ENCODE peak calls at places on chromosomes 7 and 10, in eight cellular contexts. One of them, this sample, is unnamed. For H3K27me3 and H3K4me1, the result is how much of the 10 kb centered on the place peaks cover.

GRCh38 chr7:21944616-21945373 is 904 bp downstream of the CDCA7L start:
- DNase-seq in mammary epithelial cell: peak
- DNase-seq in fibroblast of lung: peak
- DNase-seq in endothelial cell of umbilical vein: peak
- DNase-seq in PC-3: peak
- DNase-seq in IMR-90: peak
- DNase-seq in adipocyte: peak
- DNase-seq in neural progenitor cell: peak
- DNase-seq in this sample: no peak

GRCh38 chr10:115985696-115986095 is 287.3 kb downstream of the GFRA1 start:
- DNase-seq in PC-3: no peak
- DNase-seq in adipocyte: no peak
- DNase-seq in IMR-90: peak
- DNase-seq in mammary epithelial cell: no peak
- DNase-seq in neural progenitor cell: no peak
- DNase-seq in fibroblast of lung: peak
- DNase-seq in endothelial cell of umbilical vein: peak
- DNase-seq in this sample: no peak

GRCh38 chr10:132872658-132873057 is 69.7 kb downstream of the CFAP46 start:
- DNase-seq in adipocyte: no peak
- DNase-seq in PC-3: no peak
- DNase-seq in fibroblast of lung: no peak
- DNase-seq in IMR-90: no peak
- DNase-seq in neural progenitor cell: no peak
- DNase-seq in endothelial cell of umbilical vein: no peak
- DNase-seq in mammary epithelial cell: no peak
- DNase-seq in this sample: no peak

GRCh38 chr7:70694357-70694908 is 437.5 kb upstream of the GALNT17 start:
- DNase-seq in fibroblast of lung: peak
- DNase-seq in adipocyte: peak
- DNase-seq in IMR-90: peak
- DNase-seq in PC-3: no peak
- DNase-seq in mammary epithelial cell: peak
- DNase-seq in endothelial cell of umbilical vein: no peak
- DNase-seq in neural progenitor cell: peak
- DNase-seq in this sample: peak

GRCh38 chr10:3803295-3803883 is 18.4 kb upstream of the KLF6 start:
- DNase-seq in endothelial cell of umbilical vein: no peak
- DNase-seq in PC-3: peak
- DNase-seq in neural progenitor cell: no peak
- DNase-seq in mammary epithelial cell: peak
- DNase-seq in fibroblast of lung: peak
- DNase-seq in IMR-90: peak
- DNase-seq in adipocyte: no peak
- DNase-seq in this sample: no peak

GRCh38 chr7:155205368-155206285 is 92.1 kb upstream of the INSIG1 start:
- DNase-seq in endothelial cell of umbilical vein: peak
- DNase-seq in adipocyte: peak
- DNase-seq in IMR-90: peak
- DNase-seq in mammary epithelial cell: peak
- DNase-seq in PC-3: peak
- DNase-seq in fibroblast of lung: peak
- DNase-seq in neural progenitor cell: peak
- DNase-seq in this sample: peak

GRCh38 chr7:109745677-109746410 is 1176.2 kb downstream of the DNAJB9 start:
- DNase-seq in adipocyte: no peak
- DNase-seq in neural progenitor cell: no peak
- DNase-seq in IMR-90: no peak
- DNase-seq in mammary epithelial cell: no peak
- DNase-seq in endothelial cell of umbilical vein: no peak
- DNase-seq in fibroblast of lung: no peak
- DNase-seq in PC-3: no peak
- DNase-seq in this sample: no peak

GRCh38 chr10:132335189-132336063 is 3.4 kb downstream of the LRRC27 start:
- DNase-seq in PC-3: no peak
- DNase-seq in fibroblast of lung: no peak
- DNase-seq in mammary epithelial cell: no peak
- DNase-seq in adipocyte: no peak
- DNase-seq in endothelial cell of umbilical vein: no peak
- DNase-seq in neural progenitor cell: no peak
- DNase-seq in IMR-90: no peak
- DNase-seq in this sample: no peak

GRCh38 chr10:110459600-110459999 is 38.1 kb upstream of the DUSP5 start:
- DNase-seq in mammary epithelial cell: no peak
- DNase-seq in neural progenitor cell: no peak
- DNase-seq in fibroblast of lung: no peak
- DNase-seq in PC-3: no peak
- DNase-seq in adipocyte: no peak
- DNase-seq in IMR-90: no peak
- DNase-seq in endothelial cell of umbilical vein: no peak
- DNase-seq in this sample: no peak

GRCh38 chr7:35551682-35552081 is 143.3 kb downstream of the HERPUD2 start:
- DNase-seq in IMR-90: no peak
- DNase-seq in neural progenitor cell: no peak
- DNase-seq in mammary epithelial cell: no peak
- DNase-seq in adipocyte: no peak
- DNase-seq in fibroblast of lung: no peak
- DNase-seq in endothelial cell of umbilical vein: no peak
- DNase-seq in PC-3: no peak
- DNase-seq in this sample: no peak

GRCh38 chr7:35546691-35547090 is 148.2 kb downstream of the HERPUD2 start:
- DNase-seq in endothelial cell of umbilical vein: no peak
- DNase-seq in adipocyte: no peak
- DNase-seq in fibroblast of lung: no peak
- DNase-seq in IMR-90: no peak
- DNase-seq in neural progenitor cell: no peak
- DNase-seq in mammary epithelial cell: no peak
- DNase-seq in PC-3: no peak
- DNase-seq in this sample: no peak

GRCh38 chr7:35548291-35548690 is 146.6 kb downstream of the HERPUD2 start:
- DNase-seq in IMR-90: no peak
- DNase-seq in fibroblast of lung: no peak
- DNase-seq in mammary epithelial cell: no peak
- DNase-seq in endothelial cell of umbilical vein: no peak
- DNase-seq in adipocyte: no peak
- DNase-seq in neural progenitor cell: no peak
- DNase-seq in PC-3: no peak
- DNase-seq in this sample: no peak

GRCh38 chr7:35550831-35551230 is 144.1 kb downstream of the HERPUD2 start:
- DNase-seq in neural progenitor cell: no peak
- DNase-seq in IMR-90: no peak
- DNase-seq in endothelial cell of umbilical vein: no peak
- DNase-seq in mammary epithelial cell: no peak
- DNase-seq in PC-3: no peak
- DNase-seq in adipocyte: no peak
- DNase-seq in fibroblast of lung: no peak
- DNase-seq in this sample: no peak

GRCh38 chr7:35549781-35550180 is 145.2 kb downstream of the HERPUD2 start:
- DNase-seq in neural progenitor cell: no peak
- DNase-seq in fibroblast of lung: no peak
- DNase-seq in mammary epithelial cell: no peak
- DNase-seq in endothelial cell of umbilical vein: no peak
- DNase-seq in PC-3: no peak
- DNase-seq in adipocyte: no peak
- DNase-seq in IMR-90: no peak
- DNase-seq in this sample: no peak
- H3K27me3 ChIP-seq in neural progenitor cell: under half
- H3K27me3 ChIP-seq in fibroblast of lung: under half
- H3K27me3 ChIP-seq in mammary epithelial cell: under half
- H3K27me3 ChIP-seq in endothelial cell of umbilical vein: under half
- H3K27me3 ChIP-seq in PC-3: under half
- H3K27me3 ChIP-seq in adipocyte: half or more
- H3K27me3 ChIP-seq in IMR-90: under half
- H3K27me3 ChIP-seq in this sample: under half

DNA sequence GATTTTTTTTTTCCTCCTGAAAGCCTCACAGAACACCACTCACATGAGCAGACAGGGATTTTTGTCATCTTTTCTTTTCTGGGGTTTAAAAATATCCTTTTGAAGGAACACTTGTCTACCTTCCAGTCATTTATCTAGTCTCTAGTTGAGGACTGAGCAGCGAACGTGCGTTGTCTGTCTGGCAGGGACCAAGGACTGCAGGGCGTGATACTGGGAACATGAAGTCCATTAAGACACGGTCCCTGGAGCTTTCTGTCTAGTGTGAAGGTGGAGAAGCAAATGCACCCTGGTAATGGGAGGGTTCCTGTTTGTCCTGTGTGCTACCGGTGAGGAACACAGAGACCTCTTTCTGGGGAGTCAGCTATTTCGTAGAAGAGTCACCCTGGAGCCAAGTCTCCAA is 207.4 kb downstream of the TMEM178B start:
- DNase-seq in mammary epithelial cell: no peak
- DNase-seq in IMR-90: no peak
- DNase-seq in neural progenitor cell: no peak
- DNase-seq in PC-3: no peak
- DNase-seq in fibroblast of lung: no peak
- DNase-seq in adipocyte: no peak
- DNase-seq in endothelial cell of umbilical vein: no peak
- DNase-seq in this sample: no peak
- H3K4me1 ChIP-seq in mammary epithelial cell: under half
- H3K4me1 ChIP-seq in IMR-90: under half
- H3K4me1 ChIP-seq in neural progenitor cell: under half
- H3K4me1 ChIP-seq in PC-3: under half
- H3K4me1 ChIP-seq in fibroblast of lung: under half
- H3K4me1 ChIP-seq in adipocyte: under half
- H3K4me1 ChIP-seq in endothelial cell of umbilical vein: under half
- H3K4me1 ChIP-seq in this sample: under half

DNA sequence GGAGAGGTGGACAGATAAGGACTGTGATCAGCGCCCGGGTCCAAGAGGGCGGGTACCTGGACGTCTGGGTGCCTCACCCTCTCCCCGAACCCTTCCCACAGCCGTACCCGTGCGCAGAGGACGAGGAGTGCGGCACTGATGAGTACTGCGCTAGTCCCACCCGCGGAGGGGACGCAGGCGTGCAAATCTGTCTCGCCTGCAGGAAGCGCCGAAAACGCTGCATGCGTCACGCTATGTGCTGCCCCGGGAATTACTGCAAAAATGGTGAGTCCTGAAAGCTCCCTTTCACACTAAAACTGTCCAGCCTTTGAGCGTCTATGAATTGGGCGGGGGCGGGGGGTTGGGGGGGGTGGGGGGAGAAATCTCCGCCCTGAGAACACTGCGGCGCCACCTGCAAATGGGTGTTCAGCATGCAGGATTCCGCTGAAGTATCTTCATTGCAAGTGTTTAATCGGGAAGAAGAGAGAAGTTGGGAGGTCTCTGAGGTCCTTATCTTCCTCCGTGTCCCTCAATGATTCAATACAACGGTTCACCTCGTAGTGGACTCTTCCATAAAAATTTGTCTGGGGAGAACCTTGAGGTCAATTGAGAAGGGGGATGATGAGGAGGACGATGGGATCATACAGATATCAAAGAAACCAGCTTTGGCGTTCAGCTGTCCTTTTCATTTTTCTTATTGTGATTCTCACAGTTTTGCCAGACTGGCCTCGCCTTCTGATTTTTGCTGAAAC is 906 bp downstream of the DKK1 start:
- DNase-seq in IMR-90: peak
- DNase-seq in endothelial cell of umbilical vein: no peak
- DNase-seq in PC-3: peak
- DNase-seq in fibroblast of lung: peak
- DNase-seq in adipocyte: peak
- DNase-seq in neural progenitor cell: peak
- DNase-seq in mammary epithelial cell: peak
- DNase-seq in this sample: peak
- H3K9ac ChIP-seq in IMR-90: peak
- H3K9ac ChIP-seq in endothelial cell of umbilical vein: peak
- H3K9ac ChIP-seq in PC-3: peak
- H3K9ac ChIP-seq in fibroblast of lung: peak
- H3K9ac ChIP-seq in adipocyte: peak
- H3K9ac ChIP-seq in neural progenitor cell: no peak
- H3K9ac ChIP-seq in mammary epithelial cell: peak
- H3K9ac ChIP-seq in this sample: peak

GRCh38 chr10:7035111-7035761 is 375.6 kb downstream of the SFMBT2 start:
- DNase-seq in IMR-90: no peak
- DNase-seq in neural progenitor cell: no peak
- DNase-seq in adipocyte: no peak
- DNase-seq in endothelial cell of umbilical vein: no peak
- DNase-seq in PC-3: no peak
- DNase-seq in fibroblast of lung: no peak
- DNase-seq in mammary epithelial cell: no peak
- DNase-seq in this sample: no peak
- H3K27me3 ChIP-seq in IMR-90: under half
- H3K27me3 ChIP-seq in neural progenitor cell: under half
- H3K27me3 ChIP-seq in adipocyte: under half
- H3K27me3 ChIP-seq in endothelial cell of umbilical vein: under half
- H3K27me3 ChIP-seq in PC-3: under half
- H3K27me3 ChIP-seq in fibroblast of lung: under half
- H3K27me3 ChIP-seq in mammary epithelial cell: under half
- H3K27me3 ChIP-seq in this sample: under half

This sample was measured in astrocyte.